ENCODE peak calls at places on chromosomes 12 and 14, in nine cellular contexts. One of them, this sample, is unnamed.

GRCh38 chr12:100845095-100845494 is 50.5 kb downstream of the ANO4 start:
- DNase-seq in heart right ventricle: no peak
- DNase-seq in cardiac fibroblast: peak; percentile 15
- DNase-seq in AG04449: no peak
- DNase-seq in mucosa of descending colon: no peak
- DNase-seq in CD4-positive, CD25-positive, alpha-beta regulatory T cell: no peak
- DNase-seq in psoas muscle: no peak
- DNase-seq in PC-3: peak; percentile 45
- DNase-seq in fibroblast of lung: peak; percentile 31
- DNase-seq in this sample: no peak

GRCh38 chr12:20097561-20097960 is 270.8 kb upstream of the PDE3A start:
- DNase-seq in heart right ventricle: no peak
- DNase-seq in cardiac fibroblast: peak; percentile 82
- DNase-seq in AG04449: peak; percentile 67
- DNase-seq in mucosa of descending colon: no peak
- DNase-seq in CD4-positive, CD25-positive, alpha-beta regulatory T cell: no peak
- DNase-seq in psoas muscle: no peak
- DNase-seq in PC-3: no peak
- DNase-seq in fibroblast of lung: peak; percentile 82
- DNase-seq in this sample: peak; percentile 6

GRCh38 chr12:75666126-75666979 is 154.9 kb upstream of the KRR1 start:
- DNase-seq in heart right ventricle: no peak
- DNase-seq in cardiac fibroblast: peak; percentile 42
- DNase-seq in AG04449: no peak
- DNase-seq in mucosa of descending colon: no peak
- DNase-seq in CD4-positive, CD25-positive, alpha-beta regulatory T cell: no peak
- DNase-seq in psoas muscle: no peak
- DNase-seq in PC-3: no peak
- DNase-seq in fibroblast of lung: peak; percentile 89
- DNase-seq in this sample: no peak

GRCh38 chr14:93708800-93709199 is 79.5 kb downstream of the PRIMA1 start:
- DNase-seq in heart right ventricle: no peak
- DNase-seq in cardiac fibroblast: no peak
- DNase-seq in AG04449: no peak
- DNase-seq in mucosa of descending colon: no peak
- DNase-seq in CD4-positive, CD25-positive, alpha-beta regulatory T cell: no peak
- DNase-seq in psoas muscle: no peak
- DNase-seq in PC-3: no peak
- DNase-seq in fibroblast of lung: no peak
- DNase-seq in this sample: no peak

GRCh38 chr12:28167981-28168485 is 22.2 kb upstream of the CCDC91 start:
- DNase-seq in heart right ventricle: no peak
- DNase-seq in cardiac fibroblast: no peak
- DNase-seq in AG04449: no peak
- DNase-seq in mucosa of descending colon: no peak
- DNase-seq in CD4-positive, CD25-positive, alpha-beta regulatory T cell: no peak
- DNase-seq in psoas muscle: no peak
- DNase-seq in PC-3: no peak
- DNase-seq in fibroblast of lung: no peak
- DNase-seq in this sample: no peak

GRCh38 chr12:55933158-55933798 is 2.3 kb downstream of the DGKA start:
- DNase-seq in heart right ventricle: no peak
- DNase-seq in cardiac fibroblast: peak; percentile 30
- DNase-seq in AG04449: no peak
- DNase-seq in mucosa of descending colon: peak; percentile 73
- DNase-seq in CD4-positive, CD25-positive, alpha-beta regulatory T cell: no peak
- DNase-seq in psoas muscle: no peak
- DNase-seq in PC-3: peak; percentile 91
- DNase-seq in fibroblast of lung: peak; percentile 26
- DNase-seq in this sample: no peak

GRCh38 chr14:91501348-91501747 is 8.8 kb downstream of the PPP4R3A start:
- DNase-seq in heart right ventricle: no peak
- DNase-seq in cardiac fibroblast: no peak
- DNase-seq in AG04449: no peak
- DNase-seq in mucosa of descending colon: no peak
- DNase-seq in CD4-positive, CD25-positive, alpha-beta regulatory T cell: no peak
- DNase-seq in psoas muscle: no peak
- DNase-seq in PC-3: no peak
- DNase-seq in fibroblast of lung: no peak
- DNase-seq in this sample: no peak

GRCh38 chr12:45017916-45018315 is 33.0 kb downstream of the DBX2 start:
- DNase-seq in heart right ventricle: no peak
- DNase-seq in cardiac fibroblast: no peak
- DNase-seq in AG04449: no peak
- DNase-seq in mucosa of descending colon: no peak
- DNase-seq in CD4-positive, CD25-positive, alpha-beta regulatory T cell: no peak
- DNase-seq in psoas muscle: no peak
- DNase-seq in PC-3: no peak
- DNase-seq in fibroblast of lung: no peak
- DNase-seq in this sample: no peak

GRCh38 chr12:91818236-91819131 is 327.2 kb downstream of the BTG1 start:
- DNase-seq in heart right ventricle: no peak
- DNase-seq in cardiac fibroblast: no peak
- DNase-seq in AG04449: no peak
- DNase-seq in mucosa of descending colon: no peak
- DNase-seq in CD4-positive, CD25-positive, alpha-beta regulatory T cell: no peak
- DNase-seq in psoas muscle: no peak
- DNase-seq in PC-3: no peak
- DNase-seq in fibroblast of lung: peak; percentile 45
- DNase-seq in this sample: no peak

GRCh38 chr14:36428350-36428749 is 91.7 kb downstream of the NKX2-1 start:
- DNase-seq in heart right ventricle: no peak
- DNase-seq in cardiac fibroblast: no peak
- DNase-seq in AG04449: no peak
- DNase-seq in mucosa of descending colon: no peak
- DNase-seq in CD4-positive, CD25-positive, alpha-beta regulatory T cell: no peak
- DNase-seq in psoas muscle: no peak
- DNase-seq in PC-3: no peak
- DNase-seq in fibroblast of lung: no peak
- DNase-seq in this sample: no peak

GRCh38 chr14:36426836-36427235 is 93.2 kb downstream of the NKX2-1 start:
- DNase-seq in heart right ventricle: no peak
- DNase-seq in cardiac fibroblast: no peak
- DNase-seq in AG04449: no peak
- DNase-seq in mucosa of descending colon: no peak
- DNase-seq in CD4-positive, CD25-positive, alpha-beta regulatory T cell: no peak
- DNase-seq in psoas muscle: peak; percentile 64
- DNase-seq in PC-3: no peak
- DNase-seq in fibroblast of lung: peak; percentile 1
- DNase-seq in this sample: no peak

GRCh38 chr14:36426113-36426512 is 93.9 kb downstream of the NKX2-1 start:
- DNase-seq in heart right ventricle: no peak
- DNase-seq in cardiac fibroblast: no peak
- DNase-seq in AG04449: no peak
- DNase-seq in mucosa of descending colon: no peak
- DNase-seq in CD4-positive, CD25-positive, alpha-beta regulatory T cell: no peak
- DNase-seq in psoas muscle: no peak
- DNase-seq in PC-3: no peak
- DNase-seq in fibroblast of lung: no peak
- DNase-seq in this sample: no peak

GRCh38 chr14:36423430-36423829 is 96.6 kb downstream of the NKX2-1 start:
- DNase-seq in heart right ventricle: no peak
- DNase-seq in cardiac fibroblast: no peak
- DNase-seq in AG04449: no peak
- DNase-seq in mucosa of descending colon: no peak
- DNase-seq in CD4-positive, CD25-positive, alpha-beta regulatory T cell: no peak
- DNase-seq in psoas muscle: no peak
- DNase-seq in PC-3: no peak
- DNase-seq in fibroblast of lung: no peak
- DNase-seq in this sample: no peak

DNA sequence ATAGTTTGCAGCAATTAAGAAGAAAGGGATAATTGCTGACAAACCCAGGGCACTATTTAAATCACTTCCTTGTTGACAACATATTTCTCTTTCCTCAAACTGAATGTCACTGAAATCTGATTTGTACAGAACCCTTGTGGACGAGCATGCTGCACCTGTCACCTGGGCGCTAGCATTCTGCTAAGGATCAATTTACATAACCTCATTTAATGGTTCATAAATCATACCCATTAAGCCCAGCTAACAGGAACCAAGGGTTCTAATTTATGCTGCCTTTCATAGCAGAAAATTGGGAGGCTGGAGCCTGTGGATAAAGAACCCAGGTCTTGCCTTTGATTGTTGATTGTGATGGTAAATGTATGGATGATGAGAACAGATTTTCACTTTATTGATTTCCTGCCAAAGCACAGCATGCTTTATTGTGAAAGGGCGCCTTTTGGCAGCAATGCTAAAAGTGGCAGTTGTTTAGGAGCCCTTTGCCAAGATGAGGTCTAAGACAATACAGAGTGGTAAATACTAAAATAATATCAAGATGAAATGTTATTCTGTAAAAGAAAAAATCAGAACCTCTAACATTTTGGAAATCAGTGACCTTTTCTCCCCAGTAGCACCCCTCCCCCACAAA is 95.4 kb downstream of the NKX2-1 start:
- DNase-seq in heart right ventricle: no peak
- DNase-seq in cardiac fibroblast: no peak
- DNase-seq in AG04449: no peak
- DNase-seq in mucosa of descending colon: no peak
- DNase-seq in CD4-positive, CD25-positive, alpha-beta regulatory T cell: no peak
- DNase-seq in psoas muscle: no peak
- DNase-seq in PC-3: no peak
- DNase-seq in fibroblast of lung: no peak
- DNase-seq in this sample: no peak
- H3K4me3 ChIP-seq in heart right ventricle: no peak overlapping the region
- H3K4me3 ChIP-seq in cardiac fibroblast: no peak overlapping the region
- H3K4me3 ChIP-seq in AG04449: no peak overlapping the region
- H3K4me3 ChIP-seq in mucosa of descending colon: no peak overlapping the region
- H3K4me3 ChIP-seq in CD4-positive, CD25-positive, alpha-beta regulatory T cell: no peak overlapping the region
- H3K4me3 ChIP-seq in psoas muscle: no peak overlapping the region
- H3K4me3 ChIP-seq in PC-3: no peak overlapping the region
- H3K4me3 ChIP-seq in fibroblast of lung: no peak overlapping the region
- H3K4me3 ChIP-seq in this sample: no peak overlapping the region

GRCh38 chr14:73887116-73887490 is 444 bp downstream of the ZNF410 start:
- DNase-seq in heart right ventricle: no peak
- DNase-seq in cardiac fibroblast: no peak
- DNase-seq in AG04449: no peak
- DNase-seq in mucosa of descending colon: no peak
- DNase-seq in CD4-positive, CD25-positive, alpha-beta regulatory T cell: no peak
- DNase-seq in psoas muscle: no peak
- DNase-seq in PC-3: no peak
- DNase-seq in fibroblast of lung: peak; percentile 45
- DNase-seq in this sample: no peak
- H3K4me3 ChIP-seq in heart right ventricle: peak overlapping the region; percentile 92
- H3K4me3 ChIP-seq in cardiac fibroblast: peak overlapping the region; percentile 83
- H3K4me3 ChIP-seq in AG04449: peak overlapping the region; percentile 76
- H3K4me3 ChIP-seq in mucosa of descending colon: peak overlapping the region; percentile 92
- H3K4me3 ChIP-seq in CD4-positive, CD25-positive, alpha-beta regulatory T cell: peak overlapping the region; percentile 97
- H3K4me3 ChIP-seq in psoas muscle: peak overlapping the region; percentile 89
- H3K4me3 ChIP-seq in PC-3: peak overlapping the region; percentile 83
- H3K4me3 ChIP-seq in fibroblast of lung: peak overlapping the region; percentile 92
- H3K4me3 ChIP-seq in this sample: peak overlapping the region; percentile 90

DNA sequence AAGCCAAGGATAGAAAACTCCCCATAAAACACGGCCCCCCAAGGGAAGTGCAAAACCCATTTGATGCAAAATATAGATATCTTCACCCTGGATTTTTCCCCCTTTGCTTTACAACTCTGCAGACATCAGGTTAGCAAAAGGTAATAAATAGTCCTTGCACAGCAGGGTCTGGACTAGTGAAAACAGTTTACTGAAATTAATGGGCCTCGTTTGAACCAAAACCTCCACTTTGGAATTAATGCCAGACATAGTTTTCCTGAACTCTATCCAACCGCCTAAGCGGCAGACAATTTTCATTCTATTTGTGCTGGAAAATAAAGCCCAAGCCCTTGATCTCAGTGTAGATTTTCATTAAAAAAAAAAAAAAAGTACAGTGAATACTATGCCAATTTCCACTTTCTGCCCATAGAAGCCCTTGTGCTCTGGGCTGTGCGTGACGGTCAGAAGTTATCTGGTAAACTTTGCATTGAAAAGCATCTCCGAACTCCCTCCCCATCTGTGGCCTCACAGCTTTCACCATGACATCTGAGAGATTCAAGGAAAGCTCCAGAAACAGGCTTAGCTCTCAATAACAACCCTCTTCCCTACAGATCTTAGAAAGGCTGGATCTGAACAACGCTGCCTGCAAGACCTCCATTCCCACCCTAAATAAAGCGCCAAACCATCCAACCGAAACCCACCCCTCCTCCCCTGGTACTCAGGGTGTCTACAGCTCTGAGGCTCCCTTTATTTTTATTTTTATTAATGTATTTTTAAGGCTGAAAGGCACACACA is 11.0 kb upstream of the IRF2BPL start:
- DNase-seq in heart right ventricle: no peak
- DNase-seq in cardiac fibroblast: peak; percentile 58
- DNase-seq in AG04449: no peak
- DNase-seq in mucosa of descending colon: no peak
- DNase-seq in CD4-positive, CD25-positive, alpha-beta regulatory T cell: no peak
- DNase-seq in psoas muscle: no peak
- DNase-seq in PC-3: no peak
- DNase-seq in fibroblast of lung: peak; percentile 68
- DNase-seq in this sample: no peak
- H3K4me3 ChIP-seq in heart right ventricle: peak overlapping the region; percentile 43
- H3K4me3 ChIP-seq in cardiac fibroblast: no peak overlapping the region
- H3K4me3 ChIP-seq in AG04449: peak overlapping the region; percentile 42
- H3K4me3 ChIP-seq in mucosa of descending colon: no peak overlapping the region
- H3K4me3 ChIP-seq in CD4-positive, CD25-positive, alpha-beta regulatory T cell: peak overlapping the region; percentile 74
- H3K4me3 ChIP-seq in psoas muscle: peak overlapping the region; percentile 62
- H3K4me3 ChIP-seq in PC-3: peak overlapping the region; percentile 59
- H3K4me3 ChIP-seq in fibroblast of lung: peak overlapping the region; percentile 49
- H3K4me3 ChIP-seq in this sample: peak overlapping the region; percentile 46

GRCh38 chr14:96271421-96271762 is 15.4 kb downstream of the BDKRB1 start:
- DNase-seq in heart right ventricle: no peak
- DNase-seq in cardiac fibroblast: no peak
- DNase-seq in AG04449: no peak
- DNase-seq in mucosa of descending colon: no peak
- DNase-seq in CD4-positive, CD25-positive, alpha-beta regulatory T cell: no peak
- DNase-seq in psoas muscle: no peak
- DNase-seq in PC-3: no peak
- DNase-seq in fibroblast of lung: no peak
- DNase-seq in this sample: no peak
- H3K4me3 ChIP-seq in heart right ventricle: no peak overlapping the region
- H3K4me3 ChIP-seq in cardiac fibroblast: no peak overlapping the region
- H3K4me3 ChIP-seq in AG04449: no peak overlapping the region
- H3K4me3 ChIP-seq in mucosa of descending colon: no peak overlapping the region
- H3K4me3 ChIP-seq in CD4-positive, CD25-positive, alpha-beta regulatory T cell: no peak overlapping the region
- H3K4me3 ChIP-seq in psoas muscle: no peak overlapping the region
- H3K4me3 ChIP-seq in PC-3: no peak overlapping the region
- H3K4me3 ChIP-seq in fibroblast of lung: no peak overlapping the region
- H3K4me3 ChIP-seq in this sample: no peak overlapping the region

GRCh38 chr12:54294914-54295566 is 5.8 kb downstream of the NFE2 start:
- DNase-seq in heart right ventricle: no peak
- DNase-seq in cardiac fibroblast: no peak
- DNase-seq in AG04449: no peak
- DNase-seq in mucosa of descending colon: no peak
- DNase-seq in CD4-positive, CD25-positive, alpha-beta regulatory T cell: no peak
- DNase-seq in psoas muscle: no peak
- DNase-seq in PC-3: no peak
- DNase-seq in fibroblast of lung: no peak
- DNase-seq in this sample: no peak
- H3K4me3 ChIP-seq in heart right ventricle: no peak overlapping the region
- H3K4me3 ChIP-seq in cardiac fibroblast: no peak overlapping the region
- H3K4me3 ChIP-seq in AG04449: no peak overlapping the region
- H3K4me3 ChIP-seq in mucosa of descending colon: no peak overlapping the region
- H3K4me3 ChIP-seq in CD4-positive, CD25-positive, alpha-beta regulatory T cell: no peak overlapping the region
- H3K4me3 ChIP-seq in psoas muscle: no peak overlapping the region
- H3K4me3 ChIP-seq in PC-3: no peak overlapping the region
- H3K4me3 ChIP-seq in fibroblast of lung: no peak overlapping the region
- H3K4me3 ChIP-seq in this sample: no peak overlapping the region